ENCODE peak calls at places on chromosomes 2 and 18, in six cellular contexts. One of them, this sample, is unnamed.

GRCh38 chr2:222960126-222960525 is 91.9 kb upstream of the KCNE4 start:
- DNase-seq in Karpas-422: no peak
- DNase-seq in T-cell: no peak
- DNase-seq in GM10248: peak
- DNase-seq in stimulated activated CD4-positive, alpha-beta T cell treated with anti-CD3 and anti-CD28 coated beads, TNF-alpha, amount 100 ng/mL, for 24 hours: no peak
- DNase-seq in CD8-positive, alpha-beta memory T cell: no peak
- DNase-seq in this sample: no peak

GRCh38 chr2:190466819-190467444 is 58.8 kb downstream of the MFSD6 start:
- DNase-seq in Karpas-422: peak
- DNase-seq in T-cell: no peak
- DNase-seq in CD8-positive, alpha-beta memory T cell: no peak
- DNase-seq in stimulated activated CD4-positive, alpha-beta T cell treated with anti-CD3 and anti-CD28 coated beads, TNF-alpha, amount 100 ng/mL, for 24 hours: no peak
- DNase-seq in GM10248: no peak
- DNase-seq in this sample: no peak

GRCh38 chr2:129929321-129930290 is 49.9 kb upstream of the RAB6C start:
- DNase-seq in T-cell: no peak
- DNase-seq in CD8-positive, alpha-beta memory T cell: no peak
- DNase-seq in stimulated activated CD4-positive, alpha-beta T cell treated with anti-CD3 and anti-CD28 coated beads, TNF-alpha, amount 100 ng/mL, for 24 hours: no peak
- DNase-seq in GM10248: no peak
- DNase-seq in Karpas-422: no peak
- DNase-seq in this sample: peak

GRCh38 chr2:177275041-177275440 is 10.5 kb upstream of the NFE2L2 start:
- DNase-seq in Karpas-422: no peak
- DNase-seq in CD8-positive, alpha-beta memory T cell: no peak
- DNase-seq in stimulated activated CD4-positive, alpha-beta T cell treated with anti-CD3 and anti-CD28 coated beads, TNF-alpha, amount 100 ng/mL, for 24 hours: no peak
- DNase-seq in T-cell: no peak
- DNase-seq in GM10248: no peak
- DNase-seq in this sample: no peak

GRCh38 chr2:15748736-15749323 is 157.2 kb downstream of the DDX1 start:
- DNase-seq in stimulated activated CD4-positive, alpha-beta T cell treated with anti-CD3 and anti-CD28 coated beads, TNF-alpha, amount 100 ng/mL, for 24 hours: no peak
- DNase-seq in GM10248: peak
- DNase-seq in T-cell: no peak
- DNase-seq in CD8-positive, alpha-beta memory T cell: no peak
- DNase-seq in Karpas-422: peak
- DNase-seq in this sample: peak

GRCh38 chr2:15941483-15941853 is 1.1 kb downstream of the MYCN start:
- DNase-seq in GM10248: no peak
- DNase-seq in CD8-positive, alpha-beta memory T cell: no peak
- DNase-seq in T-cell: no peak
- DNase-seq in stimulated activated CD4-positive, alpha-beta T cell treated with anti-CD3 and anti-CD28 coated beads, TNF-alpha, amount 100 ng/mL, for 24 hours: no peak
- DNase-seq in Karpas-422: no peak
- DNase-seq in this sample: no peak

GRCh38 chr2:127526940-127527804 is 883 bp upstream of the IWS1 start:
- DNase-seq in stimulated activated CD4-positive, alpha-beta T cell treated with anti-CD3 and anti-CD28 coated beads, TNF-alpha, amount 100 ng/mL, for 24 hours: no peak
- DNase-seq in Karpas-422: peak
- DNase-seq in T-cell: peak
- DNase-seq in CD8-positive, alpha-beta memory T cell: no peak
- DNase-seq in GM10248: no peak
- DNase-seq in this sample: no peak

GRCh38 chr2:178223806-178224205 is 29.5 kb downstream of the OSBPL6 start:
- DNase-seq in GM10248: no peak
- DNase-seq in Karpas-422: no peak
- DNase-seq in stimulated activated CD4-positive, alpha-beta T cell treated with anti-CD3 and anti-CD28 coated beads, TNF-alpha, amount 100 ng/mL, for 24 hours: no peak
- DNase-seq in CD8-positive, alpha-beta memory T cell: no peak
- DNase-seq in T-cell: no peak
- DNase-seq in this sample: no peak

GRCh38 chr18:35497006-35497333 is 790 bp downstream of the INO80C start:
- DNase-seq in CD8-positive, alpha-beta memory T cell: no peak
- DNase-seq in T-cell: no peak
- DNase-seq in Karpas-422: peak
- DNase-seq in stimulated activated CD4-positive, alpha-beta T cell treated with anti-CD3 and anti-CD28 coated beads, TNF-alpha, amount 100 ng/mL, for 24 hours: no peak
- DNase-seq in GM10248: no peak
- DNase-seq in this sample: no peak

GRCh38 chr2:138107288-138107687 is 143.0 kb downstream of the HNMT start:
- DNase-seq in GM10248: no peak
- DNase-seq in T-cell: no peak
- DNase-seq in stimulated activated CD4-positive, alpha-beta T cell treated with anti-CD3 and anti-CD28 coated beads, TNF-alpha, amount 100 ng/mL, for 24 hours: no peak
- DNase-seq in Karpas-422: no peak
- DNase-seq in CD8-positive, alpha-beta memory T cell: no peak
- DNase-seq in this sample: no peak

GRCh38 chr2:230807686-230808085 is 57.1 kb upstream of the ITM2C start:
- DNase-seq in CD8-positive, alpha-beta memory T cell: no peak
- DNase-seq in T-cell: no peak
- DNase-seq in GM10248: no peak
- DNase-seq in stimulated activated CD4-positive, alpha-beta T cell treated with anti-CD3 and anti-CD28 coated beads, TNF-alpha, amount 100 ng/mL, for 24 hours: no peak
- DNase-seq in Karpas-422: no peak
- DNase-seq in this sample: no peak

GRCh38 chr2:157257312-157258252 is at the start of gene GALNT5:
- DNase-seq in stimulated activated CD4-positive, alpha-beta T cell treated with anti-CD3 and anti-CD28 coated beads, TNF-alpha, amount 100 ng/mL, for 24 hours: no peak
- DNase-seq in CD8-positive, alpha-beta memory T cell: no peak
- DNase-seq in GM10248: no peak
- DNase-seq in T-cell: no peak
- DNase-seq in Karpas-422: no peak
- DNase-seq in this sample: no peak

GRCh38 chr2:205585451-205586045 is 96.8 kb upstream of the NRP2 start:
- DNase-seq in stimulated activated CD4-positive, alpha-beta T cell treated with anti-CD3 and anti-CD28 coated beads, TNF-alpha, amount 100 ng/mL, for 24 hours: no peak
- DNase-seq in CD8-positive, alpha-beta memory T cell: no peak
- DNase-seq in GM10248: no peak
- DNase-seq in T-cell: no peak
- DNase-seq in Karpas-422: no peak
- DNase-seq in this sample: no peak

GRCh38 chr2:127040169-127040568 is 66.8 kb downstream of the BIN1 start:
- DNase-seq in T-cell: no peak
- DNase-seq in CD8-positive, alpha-beta memory T cell: no peak
- DNase-seq in GM10248: no peak
- DNase-seq in stimulated activated CD4-positive, alpha-beta T cell treated with anti-CD3 and anti-CD28 coated beads, TNF-alpha, amount 100 ng/mL, for 24 hours: no peak
- DNase-seq in Karpas-422: no peak
- DNase-seq in this sample: no peak

GRCh38 chr2:188599140-188599539 is 307.5 kb downstream of the GULP1 start:
- DNase-seq in Karpas-422: no peak
- DNase-seq in CD8-positive, alpha-beta memory T cell: no peak
- DNase-seq in GM10248: no peak
- DNase-seq in stimulated activated CD4-positive, alpha-beta T cell treated with anti-CD3 and anti-CD28 coated beads, TNF-alpha, amount 100 ng/mL, for 24 hours: no peak
- DNase-seq in T-cell: no peak
- DNase-seq in this sample: no peak

GRCh38 chr2:241739651-241740050 is 5.2 kb downstream of the D2HGDH start:
- DNase-seq in GM10248: no peak
- DNase-seq in T-cell: no peak
- DNase-seq in CD8-positive, alpha-beta memory T cell: no peak
- DNase-seq in Karpas-422: no peak
- DNase-seq in stimulated activated CD4-positive, alpha-beta T cell treated with anti-CD3 and anti-CD28 coated beads, TNF-alpha, amount 100 ng/mL, for 24 hours: peak
- DNase-seq in this sample: no peak

GRCh38 chr18:51151185-51151567 is 46.3 kb downstream of the MEX3C start:
- DNase-seq in CD8-positive, alpha-beta memory T cell: no peak
- DNase-seq in stimulated activated CD4-positive, alpha-beta T cell treated with anti-CD3 and anti-CD28 coated beads, TNF-alpha, amount 100 ng/mL, for 24 hours: no peak
- DNase-seq in GM10248: no peak
- DNase-seq in Karpas-422: no peak
- DNase-seq in T-cell: no peak
- DNase-seq in this sample: no peak

GRCh38 chr2:137942037-137942784 is 22.1 kb upstream of the HNMT start:
- DNase-seq in GM10248: no peak
- DNase-seq in CD8-positive, alpha-beta memory T cell: no peak
- DNase-seq in T-cell: no peak
- DNase-seq in stimulated activated CD4-positive, alpha-beta T cell treated with anti-CD3 and anti-CD28 coated beads, TNF-alpha, amount 100 ng/mL, for 24 hours: no peak
- DNase-seq in Karpas-422: no peak
- DNase-seq in this sample: no peak

GRCh38 chr18:48547456-48548403 is 8.9 kb downstream of the CTIF start:
- DNase-seq in Karpas-422: no peak
- DNase-seq in CD8-positive, alpha-beta memory T cell: no peak
- DNase-seq in GM10248: no peak
- DNase-seq in T-cell: no peak
- DNase-seq in stimulated activated CD4-positive, alpha-beta T cell treated with anti-CD3 and anti-CD28 coated beads, TNF-alpha, amount 100 ng/mL, for 24 hours: no peak
- DNase-seq in this sample: no peak

GRCh38 chr18:73715228-73715670 is 432.4 kb downstream of the FBXO15 start:
- DNase-seq in Karpas-422: no peak
- DNase-seq in GM10248: no peak
- DNase-seq in CD8-positive, alpha-beta memory T cell: no peak
- DNase-seq in stimulated activated CD4-positive, alpha-beta T cell treated with anti-CD3 and anti-CD28 coated beads, TNF-alpha, amount 100 ng/mL, for 24 hours: no peak
- DNase-seq in T-cell: no peak
- DNase-seq in this sample: no peak

GRCh38 chr18:45569566-45569965 is 45.7 kb upstream of the SLC14A2 start:
- DNase-seq in Karpas-422: no peak
- DNase-seq in stimulated activated CD4-positive, alpha-beta T cell treated with anti-CD3 and anti-CD28 coated beads, TNF-alpha, amount 100 ng/mL, for 24 hours: no peak
- DNase-seq in CD8-positive, alpha-beta memory T cell: no peak
- DNase-seq in GM10248: no peak
- DNase-seq in T-cell: no peak
- DNase-seq in this sample: no peak

GRCh38 chr2:26988165-26988879 is 17.9 kb downstream of the MAPRE3 start:
- DNase-seq in GM10248: no peak
- DNase-seq in T-cell: no peak
- DNase-seq in CD8-positive, alpha-beta memory T cell: no peak
- DNase-seq in Karpas-422: no peak
- DNase-seq in stimulated activated CD4-positive, alpha-beta T cell treated with anti-CD3 and anti-CD28 coated beads, TNF-alpha, amount 100 ng/mL, for 24 hours: no peak
- DNase-seq in this sample: no peak

GRCh38 chr2:219294356-219295351 is 14.5 kb downstream of the PTPRN start:
- DNase-seq in GM10248: peak
- DNase-seq in stimulated activated CD4-positive, alpha-beta T cell treated with anti-CD3 and anti-CD28 coated beads, TNF-alpha, amount 100 ng/mL, for 24 hours: peak
- DNase-seq in Karpas-422: peak
- DNase-seq in CD8-positive, alpha-beta memory T cell: peak
- DNase-seq in T-cell: peak
- DNase-seq in this sample: peak

This sample was measured in type B pancreatic cell.